ENCODE peak calls at places on chromosomes 3 and 15, in four cellular contexts. One of them, this sample, is unnamed.

GRCh38 chr3:124802702-124803101 is 72.5 kb downstream of the UMPS start:
- DNase-seq in iris pigment epithelial cell: no peak
- DNase-seq in MCF 10A: no peak
- DNase-seq in activated CD4-positive, alpha-beta T cell treated with anti-CD3 and anti-CD28 coated beads, Interleukin-2, amount 50 U/mL, for 4 hours: no peak
- DNase-seq in this sample: no peak

GRCh38 chr3:113516115-113516505 is 1.2 kb upstream of the SPICE1 start:
- DNase-seq in MCF 10A: no peak
- DNase-seq in activated CD4-positive, alpha-beta T cell treated with anti-CD3 and anti-CD28 coated beads, Interleukin-2, amount 50 U/mL, for 4 hours: no peak
- DNase-seq in iris pigment epithelial cell: no peak
- DNase-seq in this sample: no peak

GRCh38 chr3:76997733-76998132 is 42.2 kb upstream of the ROBO2 start:
- DNase-seq in MCF 10A: no peak
- DNase-seq in iris pigment epithelial cell: peak; percentile 35
- DNase-seq in activated CD4-positive, alpha-beta T cell treated with anti-CD3 and anti-CD28 coated beads, Interleukin-2, amount 50 U/mL, for 4 hours: no peak
- DNase-seq in this sample: no peak

GRCh38 chr15:77482570-77482969 is 61.9 kb downstream of the HMG20A start:
- DNase-seq in activated CD4-positive, alpha-beta T cell treated with anti-CD3 and anti-CD28 coated beads, Interleukin-2, amount 50 U/mL, for 4 hours: no peak
- DNase-seq in MCF 10A: peak; percentile 50
- DNase-seq in iris pigment epithelial cell: peak; percentile 89
- DNase-seq in this sample: no peak

GRCh38 chr3:53083496-53083895 is 37.6 kb upstream of the SFMBT1 start:
- DNase-seq in MCF 10A: no peak
- DNase-seq in activated CD4-positive, alpha-beta T cell treated with anti-CD3 and anti-CD28 coated beads, Interleukin-2, amount 50 U/mL, for 4 hours: no peak
- DNase-seq in iris pigment epithelial cell: no peak
- DNase-seq in this sample: no peak

GRCh38 chr3:194906229-194906629 is 220.5 kb downstream of the FAM43A start:
- DNase-seq in MCF 10A: peak; percentile 52
- DNase-seq in activated CD4-positive, alpha-beta T cell treated with anti-CD3 and anti-CD28 coated beads, Interleukin-2, amount 50 U/mL, for 4 hours: no peak
- DNase-seq in iris pigment epithelial cell: peak; percentile 79
- DNase-seq in this sample: no peak

GRCh38 chr3:112979244-112979832 is 4.4 kb upstream of the CD200R1 start:
- DNase-seq in MCF 10A: peak; percentile 56
- DNase-seq in iris pigment epithelial cell: peak; percentile 35
- DNase-seq in activated CD4-positive, alpha-beta T cell treated with anti-CD3 and anti-CD28 coated beads, Interleukin-2, amount 50 U/mL, for 4 hours: no peak
- DNase-seq in this sample: no peak

GRCh38 chr3:114706591-114707224 is 412.9 kb downstream of the TIGIT start:
- DNase-seq in iris pigment epithelial cell: peak; percentile 81
- DNase-seq in MCF 10A: peak; percentile 88
- DNase-seq in activated CD4-positive, alpha-beta T cell treated with anti-CD3 and anti-CD28 coated beads, Interleukin-2, amount 50 U/mL, for 4 hours: no peak
- DNase-seq in this sample: peak; percentile 32

GRCh38 chr3:159914421-159914820 is 74.2 kb upstream of the IL12A start:
- DNase-seq in iris pigment epithelial cell: peak; percentile 59
- DNase-seq in activated CD4-positive, alpha-beta T cell treated with anti-CD3 and anti-CD28 coated beads, Interleukin-2, amount 50 U/mL, for 4 hours: no peak
- DNase-seq in MCF 10A: no peak
- DNase-seq in this sample: no peak

This sample was measured in stimulated activated CD4-positive, alpha-beta T cell treated with anti-CD3 and anti-CD28 coated beads, Interleukin-4, amount 100 ng/mL, for 48 hours.